ENCODE peak calls at places on chromosomes 6 and 20, in ten cellular contexts. X, C, G, O, Y, F, J, U, B and L are unnamed samples.

GRCh38 chr6:5497896-5498578 is 236.7 kb downstream of the FARS2 start:
- DNase-seq in B (peak; percentile 46), X (peak; percentile 86), J (peak; percentile 31), U (no peak), G (no peak), F (no peak), O (no peak), Y (peak; percentile 92), C (no peak), L (no peak)

GRCh38 chr20:2305946-2306345 is 10.1 kb downstream of the TGM3 start:
- DNase-seq in B (no peak), C (no peak), J (no peak), U (no peak), O (no peak), Y (no peak), G (no peak), F (no peak), X (no peak), L (no peak)

GRCh38 chr6:5084787-5085637 is at the start of gene PPP1R3G:
- DNase-seq in O (peak; percentile 26), B (no peak), G (peak; percentile 21), U (peak; percentile 81), X (peak; percentile 59), C (peak; percentile 35), Y (peak; percentile 80), F (no peak), J (peak; percentile 45), L (no peak)

GRCh38 chr6:29552512-29553051 is 7.0 kb downstream of the UBD start:
- DNase-seq in F (no peak), U (no peak), J (peak; percentile 29), B (no peak), O (peak; percentile 53), Y (peak; percentile 77), C (no peak), X (peak; percentile 46), G (peak; percentile 32), L (no peak)

GRCh38 chr6:28867078-28867414 is 56.7 kb downstream of the TRIM27 start:
- DNase-seq in U (no peak), B (no peak), Y (no peak), F (no peak), J (no peak), X (peak; percentile 12), C (no peak), G (no peak), O (no peak), L (no peak)

GRCh38 chr20:23326774-23327173 is 23.8 kb upstream of the NXT1 start:
- DNase-seq in C (no peak), U (no peak), G (no peak), J (no peak), B (no peak), X (no peak), Y (no peak), O (no peak), F (no peak), L (no peak)

GRCh38 chr6:87558446-87558845 is 31.3 kb downstream of the RARS2 start:
- DNase-seq in O (no peak), B (peak; percentile 16), C (no peak), G (no peak), J (no peak), F (no peak), U (no peak), X (no peak), Y (peak; percentile 66), L (no peak)

GRCh38 chr20:58044286-58044685 is 184.2 kb downstream of the ANKRD60 start:
- DNase-seq in F (no peak), C (no peak), G (no peak), Y (no peak), O (no peak), B (no peak), U (peak; percentile 20), X (no peak), J (no peak), L (no peak)

GRCh38 chr6:84645563-84646266 is 118.7 kb downstream of the TBX18 start:
- DNase-seq in G (no peak), B (no peak), U (no peak), F (no peak), J (no peak), O (peak; percentile 59), X (peak; percentile 80), Y (peak; percentile 70), C (no peak), L (peak; percentile 43)

GRCh38 chr6:145367149-145367548 is 368.2 kb downstream of the EPM2A start:
- DNase-seq in U (no peak), G (no peak), X (no peak), Y (no peak), O (no peak), C (no peak), B (no peak), J (no peak), F (no peak), L (no peak)

GRCh38 chr20:4017051-4017702 is 1.8 kb upstream of the RNF24 start:
- DNase-seq in Y (no peak), F (no peak), G (no peak), X (no peak), O (no peak), C (no peak), U (no peak), B (no peak), J (no peak), L (no peak)

GRCh38 chr20:33337531-33338165 is 54.6 kb downstream of the BPIFB1 start:
- DNase-seq in X (no peak), Y (no peak), F (no peak), C (no peak), U (no peak), O (no peak), B (no peak), J (no peak), G (no peak), L (no peak)

GRCh38 chr6:5672581-5673011 is 334.1 kb downstream of the NRN1 start:
- DNase-seq in U (no peak), F (no peak), G (no peak), X (peak; percentile 89), O (peak; percentile 88), Y (peak; percentile 93), B (peak; percentile 53), C (no peak), J (peak; percentile 67), L (no peak)